ENCODE peak calls at places on chromosome 4, in eight cellular contexts. I is GM12892; Q is testis; A is foreskin keratinocyte; W is NCI-H1930; M is astrocyte of the spinal cord; C is stimulated activated CD8-positive, alpha-beta memory T cell treated with anti-CD3 and anti-CD28 coated beads, Interleukin-12 subunit alpha, Interleukin-12 subunit beta, amount 100 ng/mL, for 4 hours; S is M059J. D is an unnamed sample.

GRCh38 chr4:53991821-53992220 is 72.6 kb downstream of the CHIC2 start:
- DNase-seq in W (no peak), S (no peak), I (no peak), M (no peak), C (no peak), Q (no peak), A (peak; percentile 97), D (no peak)

GRCh38 chr4:177574446-177574845 is 132.2 kb upstream of the AGA start:
- DNase-seq in C (no peak), A (no peak), I (no peak), Q (no peak), W (no peak), M (peak; percentile 22), S (peak; percentile 70), D (no peak)

GRCh38 chr4:66639361-66639760 is 905.9 kb downstream of the CENPC start:
- DNase-seq in W (no peak), I (no peak), M (peak; percentile 37), S (peak; percentile 57), C (no peak), Q (no peak), A (no peak), D (no peak)

GRCh38 chr4:1000686-1001260 is 7.6 kb upstream of the SLC26A1 start:
- DNase-seq in C (no peak), I (no peak), W (no peak), Q (no peak), A (no peak), S (no peak), M (no peak), D (no peak)

GRCh38 chr4:78956979-78957378 is 17.7 kb upstream of the PAQR3 start:
- DNase-seq in S (no peak), W (no peak), I (no peak), Q (no peak), A (no peak), M (no peak), C (no peak), D (no peak)

GRCh38 chr4:188008377-188008776 is 12.8 kb downstream of the ZFP42 start:
- DNase-seq in Q (no peak), A (peak; percentile 84), I (no peak), S (peak; percentile 86), W (no peak), C (no peak), M (peak; percentile 45), D (no peak)

GRCh38 chr4:113476800-113477199 is 284.7 kb downstream of the CAMK2D start:
- DNase-seq in S (peak; percentile 46), W (no peak), M (no peak), I (no peak), C (no peak), Q (no peak), A (peak; percentile 55), D (no peak)

GRCh38 chr4:61511716-61512488 is 311.8 kb downstream of the ADGRL3 start:
- DNase-seq in C (no peak), S (peak; percentile 0), M (peak; percentile 79), W (no peak), Q (no peak), A (peak; percentile 44), I (no peak), D (no peak)

GRCh38 chr4:2095236-2096072 is 36.3 kb downstream of the NAT8L start:
- DNase-seq in A (no peak), C (no peak), Q (no peak), I (no peak), S (peak; percentile 89), M (peak; percentile 8), W (no peak), D (no peak)

GRCh38 chr4:17094811-17095210 is 196.4 kb upstream of the LDB2 start:
- DNase-seq in Q (no peak), M (no peak), S (no peak), A (no peak), C (no peak), W (no peak), I (no peak), D (no peak)

GRCh38 chr4:19583827-19584569 is 667.7 kb upstream of the SLIT2 start:
- DNase-seq in S (peak; percentile 14), M (peak; percentile 29), C (no peak), A (no peak), I (no peak), W (no peak), Q (no peak), D (no peak)

GRCh38 chr4:182206916-182207315 is 36.3 kb upstream of the TENM3 start:
- DNase-seq in A (no peak), I (no peak), Q (no peak), C (no peak), S (no peak), W (no peak), M (peak; percentile 47), D (no peak)

GRCh38 chr4:102564399-102564921 is 63.3 kb downstream of the NFKB1 start:
- DNase-seq in I (no peak), A (peak; percentile 47), S (peak; percentile 64), Q (no peak), M (peak; percentile 83), C (no peak), W (no peak), D (no peak)

GRCh38 chr4:2356123-2357069 is 62.0 kb downstream of the ZFYVE28 start:
- DNase-seq in C (no peak), M (no peak), W (no peak), I (no peak), Q (no peak), A (no peak), S (no peak), D (no peak)

D was measured in stimulated activated CD4-positive, alpha-beta T cell treated with anti-CD3 and anti-CD28 coated beads, TNF-alpha, amount 100 ng/mL, for 4 hours.